ENCODE peak calls at places on chromosomes 5 and 9, in four cellular contexts. One of them, this sample, is unnamed.

GRCh38 chr5:146633273-146633672 is 117.3 kb upstream of the GPR151 start:
- DNase-seq in stimulated activated CD8-positive, alpha-beta memory T cell treated with anti-CD3 and anti-CD28 coated beads, Interleukin-12 subunit alpha, Interleukin-12 subunit beta, amount 100 ng/mL, for 1 hour: no peak
- DNase-seq in D721Med: no peak
- DNase-seq in tibial nerve: no peak
- DNase-seq in this sample: no peak

GRCh38 chr9:13651969-13652663 is 372.6 kb upstream of the MPDZ start:
- DNase-seq in stimulated activated CD8-positive, alpha-beta memory T cell treated with anti-CD3 and anti-CD28 coated beads, Interleukin-12 subunit alpha, Interleukin-12 subunit beta, amount 100 ng/mL, for 1 hour: no peak
- DNase-seq in D721Med: no peak
- DNase-seq in tibial nerve: no peak
- DNase-seq in this sample: no peak

GRCh38 chr5:37770791-37771190 is 69.0 kb downstream of the GDNF start:
- DNase-seq in stimulated activated CD8-positive, alpha-beta memory T cell treated with anti-CD3 and anti-CD28 coated beads, Interleukin-12 subunit alpha, Interleukin-12 subunit beta, amount 100 ng/mL, for 1 hour: no peak
- DNase-seq in D721Med: no peak
- DNase-seq in tibial nerve: no peak
- DNase-seq in this sample: no peak

GRCh38 chr9:17462869-17463464 is 115.9 kb upstream of the SH3GL2 start:
- DNase-seq in stimulated activated CD8-positive, alpha-beta memory T cell treated with anti-CD3 and anti-CD28 coated beads, Interleukin-12 subunit alpha, Interleukin-12 subunit beta, amount 100 ng/mL, for 1 hour: peak; percentile 1
- DNase-seq in D721Med: no peak
- DNase-seq in tibial nerve: peak; percentile 69
- DNase-seq in this sample: peak; percentile 53

GRCh38 chr5:26034813-26035212 is 1003.6 kb downstream of the CDH9 start:
- DNase-seq in stimulated activated CD8-positive, alpha-beta memory T cell treated with anti-CD3 and anti-CD28 coated beads, Interleukin-12 subunit alpha, Interleukin-12 subunit beta, amount 100 ng/mL, for 1 hour: no peak
- DNase-seq in D721Med: no peak
- DNase-seq in tibial nerve: no peak
- DNase-seq in this sample: no peak

GRCh38 chr5:79540939-79541338 is 27.0 kb upstream of the HOMER1 start:
- DNase-seq in stimulated activated CD8-positive, alpha-beta memory T cell treated with anti-CD3 and anti-CD28 coated beads, Interleukin-12 subunit alpha, Interleukin-12 subunit beta, amount 100 ng/mL, for 1 hour: no peak
- DNase-seq in D721Med: no peak
- DNase-seq in tibial nerve: no peak
- DNase-seq in this sample: no peak

GRCh38 chr5:97854871-97855762 is 672.1 kb upstream of the RIOK2 start:
- DNase-seq in stimulated activated CD8-positive, alpha-beta memory T cell treated with anti-CD3 and anti-CD28 coated beads, Interleukin-12 subunit alpha, Interleukin-12 subunit beta, amount 100 ng/mL, for 1 hour: no peak
- DNase-seq in D721Med: no peak
- DNase-seq in tibial nerve: no peak
- DNase-seq in this sample: no peak

GRCh38 chr5:83701886-83702285 is 18.8 kb downstream of the HAPLN1 start:
- DNase-seq in stimulated activated CD8-positive, alpha-beta memory T cell treated with anti-CD3 and anti-CD28 coated beads, Interleukin-12 subunit alpha, Interleukin-12 subunit beta, amount 100 ng/mL, for 1 hour: no peak
- DNase-seq in D721Med: no peak
- DNase-seq in tibial nerve: no peak
- DNase-seq in this sample: no peak

GRCh38 chr9:85640425-85640824 is 101.3 kb downstream of the AGTPBP1 start:
- DNase-seq in stimulated activated CD8-positive, alpha-beta memory T cell treated with anti-CD3 and anti-CD28 coated beads, Interleukin-12 subunit alpha, Interleukin-12 subunit beta, amount 100 ng/mL, for 1 hour: no peak
- DNase-seq in D721Med: no peak
- DNase-seq in tibial nerve: no peak
- DNase-seq in this sample: no peak

GRCh38 chr9:137679249-137679648 is 60.4 kb downstream of the EHMT1 start:
- DNase-seq in stimulated activated CD8-positive, alpha-beta memory T cell treated with anti-CD3 and anti-CD28 coated beads, Interleukin-12 subunit alpha, Interleukin-12 subunit beta, amount 100 ng/mL, for 1 hour: no peak
- DNase-seq in D721Med: no peak
- DNase-seq in tibial nerve: no peak
- DNase-seq in this sample: peak; percentile 59

GRCh38 chr9:134060546-134060945 is 7.3 kb downstream of the BRD3 start:
- DNase-seq in stimulated activated CD8-positive, alpha-beta memory T cell treated with anti-CD3 and anti-CD28 coated beads, Interleukin-12 subunit alpha, Interleukin-12 subunit beta, amount 100 ng/mL, for 1 hour: no peak
- DNase-seq in D721Med: peak; percentile 18
- DNase-seq in tibial nerve: no peak
- DNase-seq in this sample: no peak

GRCh38 chr5:112793201-112793600 is 55.5 kb downstream of the APC start:
- DNase-seq in stimulated activated CD8-positive, alpha-beta memory T cell treated with anti-CD3 and anti-CD28 coated beads, Interleukin-12 subunit alpha, Interleukin-12 subunit beta, amount 100 ng/mL, for 1 hour: no peak
- DNase-seq in D721Med: no peak
- DNase-seq in tibial nerve: no peak
- DNase-seq in this sample: no peak

This sample was measured in Jurkat, Clone E6-1.